ENCODE peak calls at places on chromosomes 13 and 19, in eight cellular contexts. M is body of pancreas, L is A549, J is fibroblast of mammary gland, I is GM23338, H is AG10803, P is HL-60, B is nephron progenitor cell. Y is an unnamed sample.

GRCh38 chr13:66114127-66114526 is 1116.0 kb downstream of the PCDH9 start:
- DNase-seq in M (no peak), L (no peak), J (peak; percentile 80), I (no peak), H (peak; percentile 80), P (no peak), B (no peak), Y (no peak)

GRCh38 chr19:31166206-31166605 is 183.0 kb downstream of the TSHZ3 start:
- DNase-seq in M (no peak), L (no peak), J (no peak), I (no peak), H (no peak), P (no peak), B (no peak), Y (no peak)

GRCh38 chr13:41610426-41610825 is 153.1 kb downstream of the RGCC start:
- DNase-seq in M (no peak), L (no peak), J (peak; percentile 91), I (no peak), H (peak; percentile 99), P (no peak), B (no peak), Y (no peak)

GRCh38 chr13:46146898-46147297 is 35.1 kb downstream of the LCP1 start:
- DNase-seq in M (no peak), L (no peak), J (peak; percentile 18), I (peak; percentile 67), H (peak; percentile 26), P (no peak), B (peak; percentile 32), Y (no peak)

GRCh38 chr19:47352095-47352494 is 3.0 kb downstream of the DHX34 start:
- DNase-seq in M (no peak), L (no peak), J (no peak), I (no peak), H (no peak), P (no peak), B (no peak), Y (no peak)

GRCh38 chr19:18665771-18666202 is 17.7 kb upstream of the CRTC1 start:
- DNase-seq in M (no peak), L (no peak), J (no peak), I (no peak), H (no peak), P (no peak), B (no peak), Y (no peak)

GRCh38 chr19:30428856-30429255 is 56.7 kb downstream of the ZNF536 start:
- DNase-seq in M (no peak), L (no peak), J (no peak), I (no peak), H (no peak), P (no peak), B (no peak), Y (no peak)

GRCh38 chr13:20869540-20869939 is 33.0 kb downstream of the XPO4 start:
- DNase-seq in M (no peak), L (no peak), J (peak; percentile 17), I (no peak), H (peak; percentile 18), P (no peak), B (no peak), Y (no peak)

GRCh38 chr13:20301391-20302071 is 69.4 kb upstream of the GJB6 start:
- DNase-seq in M (no peak), L (no peak), J (peak; percentile 39), I (peak; percentile 64), H (no peak), P (no peak), B (peak; percentile 11), Y (no peak)

GRCh38 chr13:43284162-43284561 is 260.8 kb downstream of the DNAJC15 start:
- DNase-seq in M (no peak), L (no peak), J (peak; percentile 75), I (no peak), H (peak; percentile 37), P (no peak), B (no peak), Y (no peak)

GRCh38 chr13:44422755-44423643 is 49.4 kb downstream of the SERP2 start:
- DNase-seq in M (peak; percentile 41), L (no peak), J (no peak), I (no peak), H (no peak), P (no peak), B (no peak), Y (no peak)

GRCh38 chr13:63696055-63696454 is 2280.4 kb upstream of the PCDH20 start:
- DNase-seq in M (no peak), L (no peak), J (no peak), I (no peak), H (no peak), P (no peak), B (no peak), Y (no peak)

GRCh38 chr19:31232871-31233270 is 116.4 kb downstream of the TSHZ3 start:
- DNase-seq in M (no peak), L (no peak), J (peak; percentile 98), I (no peak), H (peak; percentile 97), P (no peak), B (no peak), Y (no peak)

GRCh38 chr19:29547361-29547960 is 21.7 kb downstream of the VSTM2B start:
- DNase-seq in M (no peak), L (no peak), J (no peak), I (no peak), H (no peak), P (no peak), B (no peak), Y (no peak)

GRCh38 chr13:97295279-97296182 is 73.4 kb downstream of the MBNL2 start:
- DNase-seq in M (no peak), L (peak; percentile 29), J (peak; percentile 89), I (no peak), H (peak; percentile 53), P (no peak), B (no peak), Y (no peak)

GRCh38 chr19:1016647-1017114 is 4.2 kb downstream of the TMEM259 start:
- DNase-seq in M (peak; percentile 58), L (no peak), J (peak; percentile 87), I (no peak), H (peak; percentile 58), P (no peak), B (no peak), Y (no peak)

GRCh38 chr13:32125746-32126145 is 94.2 kb downstream of the FRY start:
- DNase-seq in M (no peak), L (no peak), J (no peak), I (no peak), H (peak; percentile 69), P (peak; percentile 76), B (no peak), Y (no peak)

GRCh38 chr19:10565567-10566407 is at the start of gene KRI1:
- DNase-seq in M (peak; percentile 99), L (peak; percentile 90), J (peak; percentile 95), I (peak; percentile 98), H (peak; percentile 98), P (peak; percentile 99), B (peak; percentile 99), Y (peak; percentile 99)
- TF ChIP-seq CTCF in M (peak; percentile 15), L (no peak), J (no peak), I (peak; percentile 2), H (peak; percentile 27), P (no peak), B (peak; percentile 45), Y (peak; percentile 5)

DNA sequence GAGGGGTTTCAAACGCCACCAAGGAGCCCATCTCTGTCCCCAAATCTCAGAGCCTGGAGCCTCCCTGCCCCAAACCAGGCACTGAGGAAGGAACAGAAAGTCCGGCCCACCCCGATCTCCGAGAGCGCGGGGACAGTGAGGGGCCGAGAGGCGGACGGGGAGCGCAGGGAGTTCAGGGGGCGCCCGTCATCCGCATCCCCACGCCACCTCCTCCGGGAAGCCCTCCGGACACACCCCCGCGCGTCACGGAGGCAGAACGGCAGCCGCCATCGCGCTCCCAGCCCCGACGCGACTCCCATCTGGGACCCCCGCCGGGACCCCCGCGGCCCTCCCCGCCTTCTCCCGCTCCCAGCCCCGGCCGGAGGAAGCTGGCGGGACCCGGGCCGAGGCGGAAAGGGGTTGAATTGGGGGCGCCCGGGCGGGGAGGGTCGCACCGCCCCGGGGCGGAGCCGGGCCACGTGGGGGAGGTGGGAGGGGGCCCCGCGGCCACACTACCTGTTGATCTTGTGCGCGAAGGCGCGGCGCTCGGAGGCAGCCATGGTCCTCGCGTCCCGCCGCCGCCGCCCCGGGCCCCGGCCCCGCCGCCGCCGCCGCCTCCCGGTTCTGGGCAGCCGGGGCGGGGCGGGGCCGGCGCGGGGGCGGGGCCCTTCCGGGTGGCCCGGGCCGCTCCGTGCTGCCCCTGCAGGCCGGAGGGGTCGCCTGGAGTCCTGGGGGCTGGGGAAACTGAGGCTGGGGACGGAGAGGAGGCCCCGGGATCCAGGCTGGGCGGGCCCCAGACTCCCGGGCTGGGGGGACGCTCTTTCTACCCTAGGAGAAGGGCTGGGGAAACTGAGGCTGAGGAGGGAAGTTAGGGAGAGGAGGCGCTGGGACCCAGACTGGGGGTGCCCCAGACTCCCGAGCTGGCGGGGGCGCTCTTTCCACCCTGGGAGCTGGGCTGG is at the start of gene DOCK6:
- DNase-seq in M (peak; percentile 56), L (no peak), J (no peak), I (peak; percentile 71), H (no peak), P (no peak), B (peak; percentile 70), Y (peak; percentile 88)
- TF ChIP-seq CTCF in M (peak; percentile 8), L (peak; percentile 42), J (no peak), I (peak; percentile 46), H (peak; percentile 44), P (no peak), B (no peak), Y (peak; percentile 20)

GRCh38 chr19:45130888-45131615 is 29.7 kb downstream of the NKPD1 start:
- DNase-seq in M (no peak), L (peak; percentile 54), J (no peak), I (no peak), H (no peak), P (no peak), B (peak; percentile 38), Y (no peak)
- TF ChIP-seq CTCF in M (no peak), L (peak; percentile 51), J (no peak), I (no peak), H (peak; percentile 22), P (no peak), B (no peak), Y (peak; percentile 7)

GRCh38 chr13:86464193-86464592 is 665.0 kb upstream of the SLITRK6 start:
- DNase-seq in M (no peak), L (no peak), J (no peak), I (peak; percentile 40), H (no peak), P (no peak), B (no peak), Y (no peak)
- TF ChIP-seq CTCF in M (no peak), L (no peak), J (no peak), I (peak; percentile 61), H (no peak), P (no peak), B (peak; percentile 5), Y (no peak)

GRCh38 chr19:10432736-10433130 is 12.4 kb downstream of the PDE4A start:
- DNase-seq in M (peak; percentile 73), L (no peak), J (no peak), I (peak; percentile 27), H (no peak), P (no peak), B (no peak), Y (peak; percentile 3)

GRCh38 chr19:10430505-10431253 is 10.3 kb downstream of the PDE4A start:
- DNase-seq in M (peak; percentile 69), L (no peak), J (no peak), I (peak; percentile 41), H (peak; percentile 62), P (no peak), B (peak; percentile 51), Y (peak; percentile 90)

GRCh38 chr19:10431943-10432735 is 11.8 kb downstream of the PDE4A start:
- DNase-seq in M (peak; percentile 64), L (no peak), J (no peak), I (peak; percentile 60), H (peak; percentile 47), P (no peak), B (peak; percentile 69), Y (peak; percentile 92)

GRCh38 chr19:10433131-10433536 is 12.8 kb downstream of the PDE4A start:
- DNase-seq in M (peak; percentile 58), L (no peak), J (no peak), I (no peak), H (no peak), P (no peak), B (no peak), Y (peak; percentile 3)

GRCh38 chr19:10431254-10431942 is 11.1 kb downstream of the PDE4A start:
- DNase-seq in M (no peak), L (no peak), J (peak; percentile 37), I (peak; percentile 49), H (peak; percentile 40), P (no peak), B (no peak), Y (peak; percentile 78)
- TF ChIP-seq CTCF in M (no peak), L (no peak), J (no peak), I (no peak), H (no peak), P (no peak), B (no peak), Y (no peak)

Y was measured in GM20000.